ENCODE peak calls at places on chromosomes 5 and 9, in four cellular contexts. C, I, S and T are unnamed samples.

GRCh38 chr5:79878721-79879336 is 112.2 kb downstream of the MTX3 start:
- DNase-seq in I (no peak), C (no peak), S (peak; percentile 57), T (no peak)

GRCh38 chr5:57221049-57221568 is 47.2 kb downstream of the GPBP1 start:
- DNase-seq in I (peak; percentile 14), S (peak; percentile 58), C (no peak), T (no peak)

GRCh38 chr5:58363850-58364249 is 96.0 kb downstream of the PLK2 start:
- DNase-seq in S (no peak), C (no peak), I (no peak), T (no peak)

GRCh38 chr5:73122875-73123810 is 2.8 kb downstream of the TMEM171 start:
- DNase-seq in I (peak; percentile 78), C (no peak), S (no peak), T (no peak)

GRCh38 chr9:114303977-114304376 is 18.9 kb upstream of the ORM1 start:
- DNase-seq in I (no peak), C (peak; percentile 18), S (no peak), T (no peak)

GRCh38 chr5:35338169-35338476 is 107.8 kb upstream of the PRLR start:
- DNase-seq in S (no peak), C (no peak), I (no peak), T (no peak)

GRCh38 chr9:92726971-92727715 is 37.5 kb downstream of the BICD2 start:
- DNase-seq in I (no peak), C (no peak), S (no peak), T (no peak)

GRCh38 chr5:135040331-135041144 is 6.5 kb upstream of the PITX1 start:
- DNase-seq in S (peak; percentile 40), I (no peak), C (no peak), T (peak; percentile 49)

GRCh38 chr5:160260881-160261815 is 31.8 kb downstream of the FABP6 start:
- DNase-seq in S (no peak), I (peak; percentile 4), C (peak; percentile 74), T (no peak)

GRCh38 chr9:120863833-120864232 is 13.2 kb downstream of the PHF19 start:
- DNase-seq in I (no peak), S (no peak), C (no peak), T (no peak)

GRCh38 chr9:79277916-79278447 is 293.8 kb upstream of the TLE4 start:
- DNase-seq in C (no peak), S (no peak), I (no peak), T (no peak)

GRCh38 chr9:108844391-108844790 is 11.4 kb downstream of the ACTL7B start:
- DNase-seq in C (no peak), I (no peak), S (no peak), T (no peak)

GRCh38 chr5:16768184-16768583 is 151.4 kb upstream of the RETREG1 start:
- DNase-seq in I (no peak), S (no peak), C (no peak), T (no peak)

GRCh38 chr9:108636023-108636422 is 219.8 kb downstream of the ACTL7B start:
- DNase-seq in C (no peak), S (no peak), I (no peak), T (no peak)

GRCh38 chr9:36924071-36924470 is 110.0 kb downstream of the PAX5 start:
- DNase-seq in C (no peak), S (peak; percentile 50), I (peak; percentile 47), T (no peak)

GRCh38 chr5:18985397-18985796 is 1002.6 kb downstream of the CDH18 start:
- DNase-seq in C (no peak), S (no peak), I (no peak), T (no peak)

GRCh38 chr9:127039492-127039891 is 82.9 kb downstream of the ANGPTL2 start:
- DNase-seq in C (no peak), S (no peak), I (no peak), T (no peak)

GRCh38 chr5:17218353-17219005 is 1.0 kb downstream of the BASP1 start:
- DNase-seq in C (no peak), S (no peak), I (peak; percentile 41), T (peak; percentile 50)

GRCh38 chr9:84293001-84293798 is 47.4 kb downstream of the SLC28A3 start:
- DNase-seq in C (no peak), S (no peak), I (no peak), T (no peak)

GRCh38 chr5:56693220-56693579 is 122.1 kb upstream of the MAP3K1 start:
- DNase-seq in I (no peak), C (no peak), S (peak; percentile 55), T (no peak)

GRCh38 chr9:85743290-85744128 is 1.8 kb upstream of the AGTPBP1 start:
- DNase-seq in I (peak; percentile 79), C (peak; percentile 34), S (peak; percentile 19), T (no peak)

GRCh38 chr9:129988607-129989361 is 54.2 kb downstream of the FNBP1 start:
- DNase-seq in C (no peak), S (no peak), I (no peak), T (no peak)

GRCh38 chr5:174503461-174504265 is 220.7 kb upstream of the MSX2 start:
- DNase-seq in I (peak; percentile 85), S (no peak), C (peak; percentile 63), T (no peak)

GRCh38 chr5:40284863-40285262 is 394.9 kb upstream of the PTGER4 start:
- DNase-seq in S (no peak), I (no peak), C (no peak), T (no peak)

GRCh38 chr9:69546265-69546664 is 125.9 kb downstream of the APBA1 start:
- DNase-seq in S (no peak), I (no peak), C (no peak), T (no peak)

GRCh38 chr5:27450607-27451006 is 412.2 kb upstream of the CDH9 start:
- DNase-seq in I (no peak), S (no peak), C (no peak), T (no peak)

GRCh38 chr5:1281038-1281882 is 13.6 kb downstream of the TERT start:
- DNase-seq in C (no peak), I (no peak), S (no peak), T (no peak)

GRCh38 chr9:125649315-125649714 is 57.7 kb downstream of the MAPKAP1 start:
- DNase-seq in I (no peak), C (no peak), S (no peak), T (peak; percentile 24)

GRCh38 chr9:34185778-34186551 is 7.1 kb downstream of the UBAP1 start:
- DNase-seq in S (peak; percentile 15), I (peak; percentile 92), C (peak; percentile 57), T (no peak)

GRCh38 chr5:124736111-124736813 is 10.2 kb downstream of the ZNF608 start:
- DNase-seq in C (no peak), I (peak; percentile 89), S (no peak), T (no peak)

GRCh38 chr5:172764861-172765765 is 5.9 kb downstream of the DUSP1 start:
- DNase-seq in I (peak; percentile 99), S (peak; percentile 94), C (peak; percentile 96), T (peak; percentile 97)

GRCh38 chr9:13529321-13530104 is 250.0 kb upstream of the MPDZ start:
- DNase-seq in I (no peak), C (no peak), S (no peak), T (no peak)

GRCh38 chr5:24644757-24645156 is at the start of gene CDH10:
- DNase-seq in C (no peak), S (no peak), I (no peak), T (no peak)

GRCh38 chr5:159764283-159764927 is 151.9 kb upstream of the ADRA1B start:
- DNase-seq in I (peak; percentile 75), S (peak; percentile 13), C (no peak), T (no peak)